ENCODE peak calls at places on chromosomes 13 and 19, in four cellular contexts. Z is HCT116, H is GM23338, B is fibroblast of lung. V is an unnamed sample.

GRCh38 chr19:55212447-55212846 is 3.1 kb upstream of the PTPRH start:
- DNase-seq in Z (peak; percentile 72), H (peak; percentile 44), B (no peak), V (no peak)

GRCh38 chr13:45518525-45519235 is 53.9 kb downstream of the COG3 start:
- DNase-seq in Z (no peak), H (no peak), B (peak; percentile 15), V (no peak)

GRCh38 chr13:111202149-111202548 is 87.0 kb downstream of the ARHGEF7 start:
- DNase-seq in Z (no peak), H (peak; percentile 39), B (no peak), V (no peak)

GRCh38 chr13:84050551-84050950 is 168.3 kb upstream of the SLITRK1 start:
- DNase-seq in Z (no peak), H (no peak), B (no peak), V (no peak)

GRCh38 chr19:47663435-47663910 is 49.7 kb upstream of the EHD2 start:
- DNase-seq in Z (no peak), H (no peak), B (peak; percentile 96), V (peak; percentile 83)

GRCh38 chr13:19791953-19792537 is 9.3 kb upstream of the PSPC1 start:
- DNase-seq in Z (no peak), H (peak; percentile 67), B (no peak), V (no peak)

GRCh38 chr13:110605132-110605531 is 10.2 kb upstream of the NAXD start:
- DNase-seq in Z (no peak), H (no peak), B (no peak), V (no peak)

GRCh38 chr19:42317535-42317934 is 4.4 kb downstream of the TMEM145 start:
- DNase-seq in Z (no peak), H (no peak), B (no peak), V (peak; percentile 77)

GRCh38 chr13:103066991-103067390 is 774 bp upstream of the SLC10A2 start:
- DNase-seq in Z (no peak), H (peak; percentile 2), B (no peak), V (no peak)

GRCh38 chr19:45211751-45212381 is 33.3 kb downstream of the BLOC1S3 start:
- DNase-seq in Z (no peak), H (no peak), B (no peak), V (peak; percentile 84)

GRCh38 chr13:23321534-23322241 is 111.8 kb downstream of the SACS start:
- DNase-seq in Z (peak; percentile 26), H (no peak), B (peak; percentile 90), V (peak; percentile 88)

GRCh38 chr13:37715606-37716015 is 117.0 kb upstream of the POSTN start:
- DNase-seq in Z (no peak), H (no peak), B (peak; percentile 94), V (peak; percentile 50)

GRCh38 chr13:42883771-42884170 is 102.4 kb downstream of the FAM216B start:
- DNase-seq in Z (peak; percentile 2), H (no peak), B (peak; percentile 61), V (no peak)

GRCh38 chr13:102317593-102317992 is 84.3 kb downstream of the FGF14 start:
- DNase-seq in Z (no peak), H (no peak), B (peak; percentile 77), V (no peak)

GRCh38 chr13:77529501-77529840 is 6.0 kb upstream of the SCEL start:
- DNase-seq in Z (no peak), H (no peak), B (no peak), V (no peak)

GRCh38 chr13:24178847-24179845 is 18.6 kb downstream of the SPATA13 start:
- DNase-seq in Z (no peak), H (no peak), B (no peak), V (no peak)

GRCh38 chr19:10096615-10096963 is 5.9 kb downstream of the ANGPTL6 start:
- DNase-seq in Z (no peak), H (no peak), B (no peak), V (no peak)

GRCh38 chr19:58037927-58038687 is 4.3 kb downstream of the ZSCAN1 start:
- DNase-seq in Z (no peak), H (peak; percentile 86), B (no peak), V (peak; percentile 80)

GRCh38 chr19:925912-926594 is at the start of gene ARID3A:
- DNase-seq in Z (no peak), H (no peak), B (peak; percentile 73), V (peak; percentile 99)

GRCh38 chr19:42553292-42554045 is 25.2 kb upstream of the CEACAM1 start:
- DNase-seq in Z (no peak), H (no peak), B (peak; percentile 53), V (peak; percentile 82)

GRCh38 chr19:19386373-19386869 is 19.1 kb upstream of the GATAD2A start:
- DNase-seq in Z (no peak), H (peak; percentile 52), B (no peak), V (no peak)

GRCh38 chr13:98937911-98938381 is 39.9 kb downstream of the DOCK9 start:
- DNase-seq in Z (no peak), H (peak; percentile 95), B (peak; percentile 42), V (no peak)

GRCh38 chr13:71148391-71148790 is 718.6 kb downstream of the DACH1 start:
- DNase-seq in Z (no peak), H (no peak), B (no peak), V (no peak)

GRCh38 chr19:17777840-17778620 is 16.9 kb upstream of the B3GNT3 start:
- DNase-seq in Z (peak; percentile 90), H (peak; percentile 97), B (no peak), V (peak; percentile 85)

GRCh38 chr13:49859568-49859967 is 67.1 kb upstream of the KPNA3 start:
- DNase-seq in Z (peak; percentile 60), H (no peak), B (peak; percentile 90), V (no peak)

GRCh38 chr19:24072720-24073119 is 14.3 kb upstream of the ZNF254 start:
- DNase-seq in Z (no peak), H (no peak), B (no peak), V (no peak)

GRCh38 chr13:73040479-73040878 is 18.3 kb upstream of the KLF5 start:
- DNase-seq in Z (no peak), H (no peak), B (no peak), V (no peak)

GRCh38 chr19:48635263-48635965 is 1.8 kb downstream of the DBP start:
- DNase-seq in Z (no peak), H (peak; percentile 79), B (no peak), V (peak; percentile 96)

GRCh38 chr19:46931197-46931596 is 70.4 kb downstream of the ARHGAP35 start:
- DNase-seq in Z (no peak), H (no peak), B (no peak), V (no peak)

GRCh38 chr13:44108345-44108858 is 228.7 kb downstream of the LACC1 start:
- DNase-seq in Z (no peak), H (no peak), B (no peak), V (no peak)

GRCh38 chr19:16566161-16566560 is 6.1 kb downstream of the SLC35E1 start:
- DNase-seq in Z (no peak), H (no peak), B (no peak), V (no peak)

GRCh38 chr13:99995503-99996176 is 14.1 kb downstream of the ZIC2 start:
- DNase-seq in Z (no peak), H (peak; percentile 74), B (peak; percentile 52), V (peak; percentile 61)

GRCh38 chr19:40716031-40716654 is 543 bp downstream of the COQ8B start:
- DNase-seq in Z (peak; percentile 72), H (no peak), B (no peak), V (no peak)

GRCh38 chr13:25806304-25806974 is 245.4 kb downstream of the SHISA2 start:
- DNase-seq in Z (no peak), H (no peak), B (peak; percentile 8), V (no peak)

GRCh38 chr19:41753936-41754529 is 1.3 kb upstream of the CEACAM6 start:
- DNase-seq in Z (peak; percentile 39), H (peak; percentile 71), B (peak; percentile 11), V (no peak)

GRCh38 chr19:3314962-3315675 is 51.3 kb upstream of the NFIC start:
- DNase-seq in Z (no peak), H (no peak), B (no peak), V (no peak)

GRCh38 chr13:60044321-60044720 is 119.4 kb downstream of the DIAPH3 start:
- DNase-seq in Z (no peak), H (no peak), B (no peak), V (no peak)

GRCh38 chr19:15249912-15250634 is 17.8 kb upstream of the EPHX3 start:
- DNase-seq in Z (no peak), H (no peak), B (peak; percentile 88), V (peak; percentile 99)

GRCh38 chr19:14519245-14519859 is 1.2 kb upstream of the DNAJB1 start:
- DNase-seq in Z (no peak), H (no peak), B (no peak), V (peak; percentile 58)

DNA sequence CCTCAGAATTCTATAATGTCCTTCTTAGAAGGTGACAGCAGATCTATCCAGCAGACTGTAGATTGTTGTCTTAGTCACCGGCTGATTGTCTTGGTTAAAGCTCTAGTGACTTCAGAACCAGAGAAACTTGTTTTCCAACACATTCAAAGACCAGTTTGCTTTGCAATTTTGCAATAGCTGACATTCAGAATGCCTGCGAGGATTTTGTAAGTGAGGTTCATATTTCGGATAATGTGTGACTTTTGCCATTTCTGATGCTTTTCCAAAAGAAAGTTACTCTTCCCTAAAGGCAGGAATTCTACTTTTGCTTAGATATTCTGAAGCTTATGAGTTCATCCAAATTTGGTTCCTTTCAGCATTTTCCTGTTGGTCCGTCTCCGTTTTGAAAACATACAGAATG is 13.2 kb downstream of the SPINT2 start:
- DNase-seq in Z (no peak), H (no peak), B (peak; percentile 68), V (peak; percentile 22)
- H2AFZ ChIP-seq in Z (no peak overlapping the region), H (no peak overlapping the region), B (no peak overlapping the region), V (peak overlapping the region; percentile 35)

GRCh38 chr19:5821521-5822180 is 16.8 kb downstream of the NRTN start:
- DNase-seq in Z (no peak), H (no peak), B (no peak), V (peak; percentile 83)

GRCh38 chr19:5822181-5822844 is 17.2 kb downstream of the FUT6 start:
- DNase-seq in Z (no peak), H (no peak), B (no peak), V (peak; percentile 51)

GRCh38 chr19:5818594-5818993 is 13.7 kb downstream of the NRTN start:
- DNase-seq in Z (no peak), H (no peak), B (no peak), V (peak; percentile 4)

GRCh38 chr19:5823579-5824281 is 15.8 kb downstream of the FUT6 start:
- DNase-seq in Z (no peak), H (peak; percentile 62), B (no peak), V (peak; percentile 78)

GRCh38 chr19:5820785-5821184 is 15.9 kb downstream of the NRTN start:
- DNase-seq in Z (no peak), H (no peak), B (no peak), V (peak; percentile 67)
- H2AFZ ChIP-seq in Z (no peak overlapping the region), H (no peak overlapping the region), B (no peak overlapping the region), V (no peak overlapping the region)

GRCh38 chr19:49889687-49890348 is 6.9 kb downstream of the IL4I1 start:
- DNase-seq in Z (peak; percentile 53), H (peak; percentile 94), B (peak; percentile 71), V (peak; percentile 97)
- H2AFZ ChIP-seq in Z (no peak overlapping the region), H (peak overlapping the region; percentile 96), B (no peak overlapping the region), V (peak overlapping the region; percentile 47)

GRCh38 chr13:28735481-28736029 is 16.8 kb upstream of the SLC46A3 start:
- DNase-seq in Z (no peak), H (no peak), B (no peak), V (no peak)
- H2AFZ ChIP-seq in Z (no peak overlapping the region), H (peak overlapping the region; percentile 23), B (no peak overlapping the region), V (no peak overlapping the region)